ENCODE peak calls at places on chromosomes 2 and 18, in ten cellular contexts. One of them, this sample, is unnamed.

GRCh38 chr2:218039171-218039570 is 29.9 kb upstream of the RUFY4 start:
- DNase-seq in K562: no peak
- DNase-seq in uterus: no peak
- DNase-seq in breast epithelium: no peak
- DNase-seq in body of pancreas: no peak
- DNase-seq in heart left ventricle: no peak
- DNase-seq in HCT116: no peak
- DNase-seq in H1: no peak
- DNase-seq in right lobe of liver: no peak
- DNase-seq in prostate gland: no peak
- DNase-seq in this sample: no peak

GRCh38 chr18:35024965-35025364 is 16.2 kb upstream of the MAPRE2 start:
- DNase-seq in K562: no peak
- DNase-seq in uterus: peak; percentile 88
- DNase-seq in breast epithelium: no peak
- DNase-seq in body of pancreas: peak; percentile 84
- DNase-seq in heart left ventricle: peak; percentile 83
- DNase-seq in HCT116: no peak
- DNase-seq in H1: no peak
- DNase-seq in right lobe of liver: peak; percentile 43
- DNase-seq in prostate gland: peak; percentile 34
- DNase-seq in this sample: peak; percentile 92

GRCh38 chr2:178700922-178701342 is 106.3 kb downstream of the TTN start:
- DNase-seq in K562: peak; percentile 49
- DNase-seq in uterus: no peak
- DNase-seq in breast epithelium: no peak
- DNase-seq in body of pancreas: no peak
- DNase-seq in heart left ventricle: no peak
- DNase-seq in HCT116: peak; percentile 15
- DNase-seq in H1: no peak
- DNase-seq in right lobe of liver: no peak
- DNase-seq in prostate gland: no peak
- DNase-seq in this sample: no peak

GRCh38 chr2:36393738-36394256 is 38.2 kb downstream of the CRIM1 start:
- DNase-seq in K562: no peak
- DNase-seq in uterus: no peak
- DNase-seq in breast epithelium: no peak
- DNase-seq in body of pancreas: no peak
- DNase-seq in heart left ventricle: no peak
- DNase-seq in HCT116: no peak
- DNase-seq in H1: no peak
- DNase-seq in right lobe of liver: no peak
- DNase-seq in prostate gland: no peak
- DNase-seq in this sample: no peak

GRCh38 chr18:78814766-78815165 is 164.9 kb upstream of the SALL3 start:
- DNase-seq in K562: no peak
- DNase-seq in uterus: no peak
- DNase-seq in breast epithelium: no peak
- DNase-seq in body of pancreas: no peak
- DNase-seq in heart left ventricle: no peak
- DNase-seq in HCT116: no peak
- DNase-seq in H1: no peak
- DNase-seq in right lobe of liver: no peak
- DNase-seq in prostate gland: no peak
- DNase-seq in this sample: peak; percentile 18

GRCh38 chr18:24674236-24675004 is 214.0 kb downstream of the HRH4 start:
- DNase-seq in K562: no peak
- DNase-seq in uterus: no peak
- DNase-seq in breast epithelium: no peak
- DNase-seq in body of pancreas: no peak
- DNase-seq in heart left ventricle: no peak
- DNase-seq in HCT116: no peak
- DNase-seq in H1: no peak
- DNase-seq in right lobe of liver: no peak
- DNase-seq in prostate gland: no peak
- DNase-seq in this sample: no peak

GRCh38 chr18:68354176-68354575 is 360.7 kb downstream of the TMX3 start:
- DNase-seq in K562: no peak
- DNase-seq in uterus: no peak
- DNase-seq in breast epithelium: no peak
- DNase-seq in body of pancreas: no peak
- DNase-seq in heart left ventricle: no peak
- DNase-seq in HCT116: no peak
- DNase-seq in H1: no peak
- DNase-seq in right lobe of liver: no peak
- DNase-seq in prostate gland: no peak
- DNase-seq in this sample: no peak

GRCh38 chr2:118216224-118216623 is 128.0 kb downstream of the INSIG2 start:
- DNase-seq in K562: no peak
- DNase-seq in uterus: no peak
- DNase-seq in breast epithelium: no peak
- DNase-seq in body of pancreas: no peak
- DNase-seq in heart left ventricle: no peak
- DNase-seq in HCT116: no peak
- DNase-seq in H1: no peak
- DNase-seq in right lobe of liver: no peak
- DNase-seq in prostate gland: no peak
- DNase-seq in this sample: no peak

GRCh38 chr2:200308421-200309295 is 2.2 kb downstream of the SPATS2L start:
- DNase-seq in K562: no peak
- DNase-seq in uterus: no peak
- DNase-seq in breast epithelium: no peak
- DNase-seq in body of pancreas: no peak
- DNase-seq in heart left ventricle: no peak
- DNase-seq in HCT116: no peak
- DNase-seq in H1: no peak
- DNase-seq in right lobe of liver: no peak
- DNase-seq in prostate gland: peak; percentile 12
- DNase-seq in this sample: no peak

GRCh38 chr2:75035444-75036353 is 77.3 kb downstream of the POLE4 start:
- DNase-seq in K562: no peak
- DNase-seq in uterus: no peak
- DNase-seq in breast epithelium: no peak
- DNase-seq in body of pancreas: no peak
- DNase-seq in heart left ventricle: no peak
- DNase-seq in HCT116: no peak
- DNase-seq in H1: no peak
- DNase-seq in right lobe of liver: no peak
- DNase-seq in prostate gland: no peak
- DNase-seq in this sample: no peak

GRCh38 chr18:57084331-57085298 is 62.3 kb upstream of the BOD1L2 start:
- DNase-seq in K562: no peak
- DNase-seq in uterus: no peak
- DNase-seq in breast epithelium: no peak
- DNase-seq in body of pancreas: no peak
- DNase-seq in heart left ventricle: no peak
- DNase-seq in HCT116: no peak
- DNase-seq in H1: no peak
- DNase-seq in right lobe of liver: no peak
- DNase-seq in prostate gland: no peak
- DNase-seq in this sample: no peak

GRCh38 chr18:76678248-76678647 is 144.1 kb upstream of the ZNF236 start:
- DNase-seq in K562: no peak
- DNase-seq in uterus: peak; percentile 38
- DNase-seq in breast epithelium: no peak
- DNase-seq in body of pancreas: no peak
- DNase-seq in heart left ventricle: no peak
- DNase-seq in HCT116: no peak
- DNase-seq in H1: no peak
- DNase-seq in right lobe of liver: no peak
- DNase-seq in prostate gland: no peak
- DNase-seq in this sample: peak; percentile 7

GRCh38 chr2:88067598-88067997 is at the start of gene SMYD1:
- DNase-seq in K562: no peak
- DNase-seq in uterus: no peak
- DNase-seq in breast epithelium: no peak
- DNase-seq in body of pancreas: no peak
- DNase-seq in heart left ventricle: peak; percentile 53
- DNase-seq in HCT116: no peak
- DNase-seq in H1: no peak
- DNase-seq in right lobe of liver: no peak
- DNase-seq in prostate gland: no peak
- DNase-seq in this sample: no peak

GRCh38 chr2:112728384-112729175 is 7.8 kb downstream of the NT5DC4 start:
- DNase-seq in K562: no peak
- DNase-seq in uterus: no peak
- DNase-seq in breast epithelium: no peak
- DNase-seq in body of pancreas: no peak
- DNase-seq in heart left ventricle: no peak
- DNase-seq in HCT116: no peak
- DNase-seq in H1: no peak
- DNase-seq in right lobe of liver: no peak
- DNase-seq in prostate gland: no peak
- DNase-seq in this sample: peak; percentile 58

DNA sequence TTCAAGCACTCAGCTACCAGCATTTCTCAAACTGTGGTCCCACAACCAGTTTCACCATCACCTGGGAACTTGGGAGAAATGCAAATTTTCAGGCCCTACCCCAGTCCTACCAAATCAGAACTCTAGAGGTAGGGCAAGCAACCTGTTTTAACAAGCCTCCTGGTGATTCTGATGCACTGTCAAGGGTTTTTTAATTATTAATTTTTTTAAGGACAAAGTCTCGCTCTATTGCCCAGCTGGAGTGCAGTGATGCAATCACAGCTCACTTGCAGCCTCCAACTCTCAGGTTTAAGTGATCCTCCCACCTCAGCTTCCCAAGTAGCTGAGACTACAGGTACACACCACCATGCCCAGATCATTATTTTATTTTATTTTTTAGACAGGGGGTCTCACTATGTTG is 7.8 kb downstream of the ACMSD start:
- DNase-seq in K562: no peak
- DNase-seq in uterus: no peak
- DNase-seq in breast epithelium: no peak
- DNase-seq in body of pancreas: no peak
- DNase-seq in heart left ventricle: no peak
- DNase-seq in HCT116: no peak
- DNase-seq in H1: no peak
- DNase-seq in right lobe of liver: no peak
- DNase-seq in prostate gland: no peak
- DNase-seq in this sample: no peak
- H3K27ac ChIP-seq in K562: no peak overlapping the region
- H3K27ac ChIP-seq in uterus: no peak overlapping the region
- H3K27ac ChIP-seq in breast epithelium: no peak overlapping the region
- H3K27ac ChIP-seq in body of pancreas: no peak overlapping the region
- H3K27ac ChIP-seq in heart left ventricle: no peak overlapping the region
- H3K27ac ChIP-seq in HCT116: no peak overlapping the region
- H3K27ac ChIP-seq in H1: no peak overlapping the region
- H3K27ac ChIP-seq in right lobe of liver: no peak overlapping the region
- H3K27ac ChIP-seq in prostate gland: no peak overlapping the region
- H3K27ac ChIP-seq in this sample: no peak overlapping the region

GRCh38 chr2:187220100-187220499 is 228.0 kb downstream of the CALCRL start:
- DNase-seq in K562: no peak
- DNase-seq in uterus: no peak
- DNase-seq in breast epithelium: no peak
- DNase-seq in body of pancreas: no peak
- DNase-seq in heart left ventricle: no peak
- DNase-seq in HCT116: no peak
- DNase-seq in H1: no peak
- DNase-seq in right lobe of liver: no peak
- DNase-seq in prostate gland: no peak
- DNase-seq in this sample: no peak

GRCh38 chr2:187213788-187214187 is 234.3 kb downstream of the CALCRL start:
- DNase-seq in K562: no peak
- DNase-seq in uterus: no peak
- DNase-seq in breast epithelium: no peak
- DNase-seq in body of pancreas: no peak
- DNase-seq in heart left ventricle: no peak
- DNase-seq in HCT116: no peak
- DNase-seq in H1: no peak
- DNase-seq in right lobe of liver: no peak
- DNase-seq in prostate gland: no peak
- DNase-seq in this sample: no peak

GRCh38 chr2:187210726-187211125 is 237.3 kb downstream of the CALCRL start:
- DNase-seq in K562: no peak
- DNase-seq in uterus: no peak
- DNase-seq in breast epithelium: no peak
- DNase-seq in body of pancreas: no peak
- DNase-seq in heart left ventricle: no peak
- DNase-seq in HCT116: no peak
- DNase-seq in H1: no peak
- DNase-seq in right lobe of liver: no peak
- DNase-seq in prostate gland: no peak
- DNase-seq in this sample: no peak

GRCh38 chr2:187215576-187216240 is 232.3 kb downstream of the CALCRL start:
- DNase-seq in K562: no peak
- DNase-seq in uterus: no peak
- DNase-seq in breast epithelium: no peak
- DNase-seq in body of pancreas: no peak
- DNase-seq in heart left ventricle: no peak
- DNase-seq in HCT116: no peak
- DNase-seq in H1: no peak
- DNase-seq in right lobe of liver: no peak
- DNase-seq in prostate gland: no peak
- DNase-seq in this sample: no peak
- TF ChIP-seq CTCF in K562: no peak
- TF ChIP-seq CTCF in uterus: no peak
- TF ChIP-seq CTCF in breast epithelium: no peak
- TF ChIP-seq CTCF in body of pancreas: no peak
- TF ChIP-seq CTCF in heart left ventricle: no peak
- TF ChIP-seq CTCF in HCT116: no peak
- TF ChIP-seq CTCF in H1: no peak
- TF ChIP-seq CTCF in right lobe of liver: no peak
- TF ChIP-seq CTCF in prostate gland: no peak
- TF ChIP-seq CTCF in this sample: no peak

DNA sequence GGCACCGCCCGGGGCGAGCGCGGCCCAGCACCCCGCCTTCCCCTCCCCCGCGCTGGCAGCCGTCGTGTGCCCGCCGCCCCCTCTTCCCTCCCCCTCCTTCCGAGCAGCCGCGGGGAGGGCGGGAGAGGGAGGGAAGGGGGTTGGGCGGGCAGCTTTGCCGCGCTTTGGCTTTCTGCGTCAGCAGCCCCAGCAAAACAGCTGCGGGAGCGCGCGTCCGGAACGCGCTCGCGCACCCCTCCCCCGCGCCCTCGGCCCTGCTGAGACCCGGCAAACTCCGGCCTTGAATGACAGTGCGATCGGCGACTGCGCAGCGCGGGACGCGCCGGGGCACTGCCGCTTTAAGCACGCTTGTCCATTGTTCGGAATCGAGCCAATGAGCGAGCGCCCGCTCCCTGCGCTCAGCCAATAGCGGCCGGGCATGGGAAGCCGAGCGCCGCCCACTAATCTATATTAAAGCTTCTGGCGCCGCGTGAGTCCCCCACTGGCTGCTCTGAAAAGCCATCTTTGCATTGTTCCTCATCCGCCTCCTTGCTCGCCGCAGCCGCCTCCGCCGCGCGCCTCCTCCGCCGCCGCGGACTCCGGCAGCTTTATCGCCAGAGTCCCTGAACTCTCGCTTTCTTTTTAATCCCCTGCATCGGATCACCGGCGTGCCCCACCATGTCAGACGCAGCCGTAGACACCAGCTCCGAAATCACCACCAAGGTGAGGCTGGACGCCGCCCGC is at the start of gene PTMA:
- DNase-seq in K562: peak; percentile 71
- DNase-seq in uterus: peak; percentile 100
- DNase-seq in breast epithelium: peak; percentile 100
- DNase-seq in body of pancreas: peak; percentile 100
- DNase-seq in heart left ventricle: peak; percentile 100
- DNase-seq in HCT116: peak; percentile 99
- DNase-seq in H1: peak; percentile 98
- DNase-seq in right lobe of liver: peak; percentile 100
- DNase-seq in prostate gland: peak; percentile 100
- DNase-seq in this sample: peak; percentile 100
- TF ChIP-seq POLR2A in K562: peak; percentile 99
- TF ChIP-seq POLR2A in uterus: peak; percentile 95
- TF ChIP-seq POLR2A in breast epithelium: peak; percentile 97
- TF ChIP-seq POLR2A in body of pancreas: peak; percentile 96
- TF ChIP-seq POLR2A in heart left ventricle: peak; percentile 99
- TF ChIP-seq POLR2A in HCT116: peak; percentile 99
- TF ChIP-seq POLR2A in H1: peak; percentile 87
- TF ChIP-seq POLR2A in right lobe of liver: peak; percentile 93
- TF ChIP-seq POLR2A in prostate gland: peak; percentile 93
- TF ChIP-seq POLR2A in this sample: peak; percentile 83

GRCh38 chr18:22368066-22368465 is 49.6 kb downstream of the CTAGE1 start:
- DNase-seq in K562: no peak
- DNase-seq in uterus: no peak
- DNase-seq in breast epithelium: no peak
- DNase-seq in body of pancreas: no peak
- DNase-seq in heart left ventricle: no peak
- DNase-seq in HCT116: no peak
- DNase-seq in H1: no peak
- DNase-seq in right lobe of liver: no peak
- DNase-seq in prostate gland: no peak
- DNase-seq in this sample: no peak
- H3K27ac ChIP-seq in K562: no peak overlapping the region
- H3K27ac ChIP-seq in uterus: no peak overlapping the region
- H3K27ac ChIP-seq in breast epithelium: no peak overlapping the region
- H3K27ac ChIP-seq in body of pancreas: no peak overlapping the region
- H3K27ac ChIP-seq in heart left ventricle: peak overlapping the region; percentile 42
- H3K27ac ChIP-seq in HCT116: no peak overlapping the region
- H3K27ac ChIP-seq in H1: no peak overlapping the region
- H3K27ac ChIP-seq in right lobe of liver: no peak overlapping the region
- H3K27ac ChIP-seq in prostate gland: no peak overlapping the region
- H3K27ac ChIP-seq in this sample: no peak overlapping the region